ENCODE peak calls at places on chromosomes 2 and 18, in five cellular contexts. X, G, W, C and L are unnamed samples.

GRCh38 chr18:9333441-9334350 is 877 bp upstream of the TWSG1 start:
- DNase-seq in X (peak), G (peak), W (no peak), C (no peak), L (no peak)

GRCh38 chr18:35811896-35812295 is 160.6 kb upstream of the RMP24 start:
- DNase-seq in X (no peak), G (no peak), W (no peak), C (no peak), L (no peak)

GRCh38 chr2:239609162-239609561 is 208.3 kb upstream of the HDAC4 start:
- DNase-seq in X (no peak), G (no peak), W (no peak), C (peak), L (no peak)

GRCh38 chr2:190984595-190984994 is 29.4 kb downstream of the STAT1 start:
- DNase-seq in X (no peak), G (no peak), W (no peak), C (peak), L (peak)

GRCh38 chr18:76977681-76978234 is 154.8 kb downstream of the MBP start:
- DNase-seq in X (no peak), G (no peak), W (no peak), C (no peak), L (no peak)

GRCh38 chr2:206456078-206456769 is 12.9 kb downstream of the ADAM23 start:
- DNase-seq in X (no peak), G (no peak), W (no peak), C (no peak), L (no peak)

GRCh38 chr2:39851691-39852110 is 72.6 kb upstream of the THUMPD2 start:
- DNase-seq in X (no peak), G (no peak), W (no peak), C (peak), L (peak)

GRCh38 chr2:191901031-191901430 is 54.1 kb upstream of the CAVIN2 start:
- DNase-seq in X (no peak), G (no peak), W (no peak), C (no peak), L (no peak)

GRCh38 chr2:63658176-63658968 is 69.6 kb downstream of the MDH1 start:
- DNase-seq in X (no peak), G (no peak), W (no peak), C (peak), L (peak)

GRCh38 chr2:201203916-201204654 is 21.1 kb downstream of the CASP10 start:
- DNase-seq in X (no peak), G (peak), W (no peak), C (peak), L (peak)

GRCh38 chr2:117470311-117471095 is 344.0 kb upstream of the DDX18 start:
- DNase-seq in X (no peak), G (no peak), W (no peak), C (no peak), L (no peak)

GRCh38 chr2:187865025-187865424 is 310.8 kb upstream of the TFPI start:
- DNase-seq in X (no peak), G (no peak), W (no peak), C (no peak), L (no peak)

GRCh38 chr18:79753391-79753851 is 44.3 kb upstream of the KCNG2 start:
- DNase-seq in X (no peak), G (no peak), W (no peak), C (no peak), L (no peak)

GRCh38 chr2:232592687-232593407 is 40.6 kb upstream of the EFHD1 start:
- DNase-seq in X (no peak), G (peak), W (no peak), C (peak), L (peak)

GRCh38 chr2:170812716-170813585 is 3.7 kb upstream of the GAD1 start:
- DNase-seq in X (no peak), G (peak), W (peak), C (peak), L (peak)

GRCh38 chr2:239184968-239185903 is 215.6 kb downstream of the HDAC4 start:
- DNase-seq in X (peak), G (no peak), W (no peak), C (no peak), L (no peak)

GRCh38 chr18:13446581-13447470 is 228.3 kb downstream of the LDLRAD4 start:
- DNase-seq in X (no peak), G (no peak), W (no peak), C (no peak), L (peak)

GRCh38 chr2:2656046-2656715 is 325.1 kb upstream of the MYT1L start:
- DNase-seq in X (no peak), G (no peak), W (no peak), C (no peak), L (no peak)

GRCh38 chr18:48933578-48934399 is 17.0 kb downstream of the SMAD7 start:
- DNase-seq in X (peak), G (no peak), W (no peak), C (no peak), L (no peak)

GRCh38 chr2:80621661-80622060 is 317.1 kb upstream of the LRRTM1 start:
- DNase-seq in X (no peak), G (no peak), W (no peak), C (no peak), L (no peak)

GRCh38 chr2:160484859-160485520 is 8.6 kb downstream of the RBMS1 start:
- DNase-seq in X (no peak), G (no peak), W (no peak), C (no peak), L (no peak)

GRCh38 chr2:217732995-217733394 is 269.8 kb downstream of the TNS1 start:
- DNase-seq in X (no peak), G (no peak), W (no peak), C (peak), L (peak)

GRCh38 chr2:105919826-105920225 is 175.1 kb downstream of the NCK2 start:
- DNase-seq in X (no peak), G (no peak), W (no peak), C (no peak), L (peak)

GRCh38 chr2:189276277-189276676 is 96.7 kb upstream of the COL5A2 start:
- DNase-seq in X (no peak), G (peak), W (no peak), C (no peak), L (no peak)

GRCh38 chr2:11342561-11343343 is 1.7 kb downstream of the ROCK2 start:
- DNase-seq in X (no peak), G (peak), W (no peak), C (peak), L (peak)

GRCh38 chr18:49880656-49881055 is 67.3 kb upstream of the ACAA2 start:
- DNase-seq in X (no peak), G (no peak), W (no peak), C (no peak), L (no peak)

GRCh38 chr2:71336384-71336783 is 4.8 kb downstream of the ZNF638 start:
- DNase-seq in X (no peak), G (no peak), W (no peak), C (no peak), L (no peak)

GRCh38 chr2:66541646-66542045 is 106.7 kb downstream of the MEIS1 start:
- DNase-seq in X (no peak), G (no peak), W (no peak), C (no peak), L (no peak)

GRCh38 chr2:207473203-207473865 is 56.4 kb upstream of the CREB1 start:
- DNase-seq in X (no peak), G (peak), W (peak), C (peak), L (peak)

GRCh38 chr2:27798948-27799645 is 27.6 kb downstream of the MRPL33 start:
- DNase-seq in X (no peak), G (peak), W (peak), C (peak), L (peak)

GRCh38 chr18:65721634-65722033 is 29.2 kb upstream of the CDH7 start:
- DNase-seq in X (no peak), G (no peak), W (no peak), C (no peak), L (no peak)

GRCh38 chr2:96548558-96549465 is 12.3 kb downstream of the ARID5A start:
- DNase-seq in X (no peak), G (no peak), W (no peak), C (no peak), L (no peak)

GRCh38 chr2:11870064-11870463 is 123.6 kb downstream of the LPIN1 start:
- DNase-seq in X (no peak), G (no peak), W (no peak), C (no peak), L (no peak)

GRCh38 chr2:74181739-74182138 is 3.1 kb upstream of the MOB1A start:
- DNase-seq in X (no peak), G (no peak), W (peak), C (peak), L (no peak)

GRCh38 chr2:182866095-182866460 is 359 bp downstream of the FRZB start:
- DNase-seq in X (no peak), G (no peak), W (peak), C (peak), L (no peak)

GRCh38 chr2:75375646-75376582 is 176.6 kb upstream of the TACR1 start:
- DNase-seq in X (no peak), G (no peak), W (no peak), C (peak), L (peak)

GRCh38 chr2:187319441-187320108 is 128.5 kb downstream of the CALCRL start:
- DNase-seq in X (no peak), G (no peak), W (no peak), C (no peak), L (no peak)

GRCh38 chr2:128636802-128637147 is 318.1 kb upstream of the HS6ST1 start:
- DNase-seq in X (peak), G (no peak), W (no peak), C (no peak), L (no peak)

GRCh38 chr2:54557601-54558187 is 101.6 kb downstream of the SPTBN1 start:
- DNase-seq in X (peak), G (no peak), W (peak), C (no peak), L (no peak)

GRCh38 chr2:17057109-17058017 is 391.7 kb upstream of the CYRIA start:
- DNase-seq in X (no peak), G (no peak), W (no peak), C (no peak), L (no peak)